ENCODE peak calls at places on chromosomes 7 and 10, in six cellular contexts. One of them, this sample, is unnamed.
A peak's percentile ranks its signal among the peaks of the same experiment; 100 is the strongest.

GRCh38 chr7:14687777-14688176 is 214.8 kb downstream of the DGKB start:
- DNase-seq in endothelial cell: no peak
- DNase-seq in PC-9: no peak
- DNase-seq in left lung: no peak
- DNase-seq in foreskin fibroblast: no peak
- DNase-seq in spleen: no peak
- DNase-seq in this sample: no peak

GRCh38 chr7:39413866-39414668 is 152.1 kb upstream of the YAE1 start:
- DNase-seq in left lung: peak; percentile 46
- DNase-seq in PC-9: no peak
- DNase-seq in endothelial cell: peak; percentile 61
- DNase-seq in spleen: peak; percentile 84
- DNase-seq in foreskin fibroblast: peak; percentile 18
- DNase-seq in this sample: peak; percentile 76

GRCh38 chr10:133141963-133142350 is 18.1 kb upstream of the KNDC1 start:
- DNase-seq in left lung: peak; percentile 22
- DNase-seq in foreskin fibroblast: no peak
- DNase-seq in endothelial cell: no peak
- DNase-seq in PC-9: no peak
- DNase-seq in spleen: peak; percentile 62
- DNase-seq in this sample: no peak

GRCh38 chr10:90064295-90064694 is 362.9 kb downstream of the KIF20B start:
- DNase-seq in endothelial cell: no peak
- DNase-seq in spleen: no peak
- DNase-seq in foreskin fibroblast: no peak
- DNase-seq in PC-9: no peak
- DNase-seq in left lung: no peak
- DNase-seq in this sample: no peak

GRCh38 chr7:148337166-148337565 is 253.4 kb upstream of the C7orf33 start:
- DNase-seq in left lung: no peak
- DNase-seq in PC-9: no peak
- DNase-seq in foreskin fibroblast: no peak
- DNase-seq in spleen: no peak
- DNase-seq in endothelial cell: no peak
- DNase-seq in this sample: no peak

GRCh38 chr7:40192036-40192435 is 57.2 kb downstream of the SUGCT start:
- DNase-seq in foreskin fibroblast: peak; percentile 63
- DNase-seq in endothelial cell: no peak
- DNase-seq in spleen: no peak
- DNase-seq in PC-9: no peak
- DNase-seq in left lung: no peak
- DNase-seq in this sample: no peak

GRCh38 chr10:61970182-61971015 is 68.9 kb downstream of the ARID5B start:
- DNase-seq in PC-9: no peak
- DNase-seq in left lung: no peak
- DNase-seq in foreskin fibroblast: no peak
- DNase-seq in spleen: no peak
- DNase-seq in endothelial cell: no peak
- DNase-seq in this sample: no peak

GRCh38 chr10:75632750-75633462 is 201.5 kb downstream of the LRMDA start:
- DNase-seq in spleen: no peak
- DNase-seq in foreskin fibroblast: no peak
- DNase-seq in PC-9: no peak
- DNase-seq in endothelial cell: no peak
- DNase-seq in left lung: no peak
- DNase-seq in this sample: no peak

GRCh38 chr10:90849956-90850749 is 7.7 kb downstream of the HTR7 start:
- DNase-seq in PC-9: no peak
- DNase-seq in endothelial cell: no peak
- DNase-seq in spleen: no peak
- DNase-seq in left lung: no peak
- DNase-seq in foreskin fibroblast: peak; percentile 47
- DNase-seq in this sample: no peak

GRCh38 chr7:23864984-23865383 is 155.0 kb downstream of the STK31 start:
- DNase-seq in foreskin fibroblast: peak; percentile 49
- DNase-seq in PC-9: peak; percentile 90
- DNase-seq in left lung: no peak
- DNase-seq in endothelial cell: no peak
- DNase-seq in spleen: no peak
- DNase-seq in this sample: no peak

GRCh38 chr7:98168181-98168903 is 42.9 kb upstream of the BHLHA15 start:
- DNase-seq in foreskin fibroblast: peak; percentile 21
- DNase-seq in PC-9: peak; percentile 79
- DNase-seq in spleen: peak; percentile 78
- DNase-seq in left lung: no peak
- DNase-seq in endothelial cell: peak; percentile 41
- DNase-seq in this sample: no peak

GRCh38 chr10:42933454-42934340 is 143.2 kb upstream of the RET start:
- DNase-seq in spleen: peak; percentile 74
- DNase-seq in foreskin fibroblast: no peak
- DNase-seq in endothelial cell: peak; percentile 26
- DNase-seq in PC-9: no peak
- DNase-seq in left lung: no peak
- DNase-seq in this sample: no peak

GRCh38 chr7:111239437-111239836 is 148.5 kb downstream of the LRRN3 start:
- DNase-seq in PC-9: no peak
- DNase-seq in endothelial cell: no peak
- DNase-seq in left lung: no peak
- DNase-seq in spleen: no peak
- DNase-seq in foreskin fibroblast: no peak
- DNase-seq in this sample: no peak

GRCh38 chr10:33136271-33136670 is 178.2 kb upstream of the ITGB1 start:
- DNase-seq in spleen: no peak
- DNase-seq in foreskin fibroblast: peak; percentile 73
- DNase-seq in endothelial cell: no peak
- DNase-seq in PC-9: no peak
- DNase-seq in left lung: no peak
- DNase-seq in this sample: no peak
- TF ChIP-seq CTCF in spleen: no peak
- TF ChIP-seq CTCF in foreskin fibroblast: no peak
- TF ChIP-seq CTCF in endothelial cell: no peak
- TF ChIP-seq CTCF in PC-9: no peak
- TF ChIP-seq CTCF in left lung: no peak
- TF ChIP-seq CTCF in this sample: no peak

GRCh38 chr10:115167716-115168115 is 74.6 kb downstream of the ATRNL1 start:
- DNase-seq in spleen: no peak
- DNase-seq in left lung: no peak
- DNase-seq in PC-9: no peak
- DNase-seq in endothelial cell: no peak
- DNase-seq in foreskin fibroblast: no peak
- DNase-seq in this sample: no peak

GRCh38 chr10:115173915-115174443 is 80.8 kb downstream of the ATRNL1 start:
- DNase-seq in left lung: no peak
- DNase-seq in foreskin fibroblast: no peak
- DNase-seq in endothelial cell: no peak
- DNase-seq in PC-9: no peak
- DNase-seq in spleen: no peak
- DNase-seq in this sample: no peak

GRCh38 chr10:115171392-115171960 is 78.3 kb downstream of the ATRNL1 start:
- DNase-seq in spleen: no peak
- DNase-seq in endothelial cell: no peak
- DNase-seq in foreskin fibroblast: no peak
- DNase-seq in left lung: no peak
- DNase-seq in PC-9: no peak
- DNase-seq in this sample: no peak
- TF ChIP-seq CTCF in spleen: no peak
- TF ChIP-seq CTCF in endothelial cell: peak; percentile 84
- TF ChIP-seq CTCF in foreskin fibroblast: no peak
- TF ChIP-seq CTCF in left lung: peak; percentile 49
- TF ChIP-seq CTCF in PC-9: peak; percentile 62
- TF ChIP-seq CTCF in this sample: peak; percentile 26

DNA sequence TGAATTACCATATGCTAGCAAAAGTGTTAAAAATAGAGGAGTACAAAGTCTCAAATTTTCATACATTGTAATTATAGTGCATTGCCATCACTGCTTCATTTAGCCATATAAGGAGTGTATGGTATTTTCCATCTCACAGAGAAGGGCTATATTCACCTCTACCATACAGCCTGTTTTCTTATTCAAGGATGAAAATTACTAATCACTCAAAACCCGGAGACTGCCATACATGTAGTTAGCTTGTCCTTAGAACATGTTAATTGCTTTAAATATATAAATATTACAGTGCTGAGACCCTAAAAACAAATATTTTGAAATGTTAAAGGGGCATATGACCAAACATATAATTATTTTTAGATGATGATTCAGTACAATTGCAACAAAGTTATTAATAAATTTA is 49.4 kb downstream of the CPEB3 start:
- DNase-seq in spleen: no peak
- DNase-seq in left lung: no peak
- DNase-seq in foreskin fibroblast: no peak
- DNase-seq in PC-9: no peak
- DNase-seq in endothelial cell: no peak
- DNase-seq in this sample: no peak
- TF ChIP-seq CTCF in spleen: no peak
- TF ChIP-seq CTCF in left lung: no peak
- TF ChIP-seq CTCF in foreskin fibroblast: no peak
- TF ChIP-seq CTCF in PC-9: no peak
- TF ChIP-seq CTCF in endothelial cell: no peak
- TF ChIP-seq CTCF in this sample: no peak

DNA sequence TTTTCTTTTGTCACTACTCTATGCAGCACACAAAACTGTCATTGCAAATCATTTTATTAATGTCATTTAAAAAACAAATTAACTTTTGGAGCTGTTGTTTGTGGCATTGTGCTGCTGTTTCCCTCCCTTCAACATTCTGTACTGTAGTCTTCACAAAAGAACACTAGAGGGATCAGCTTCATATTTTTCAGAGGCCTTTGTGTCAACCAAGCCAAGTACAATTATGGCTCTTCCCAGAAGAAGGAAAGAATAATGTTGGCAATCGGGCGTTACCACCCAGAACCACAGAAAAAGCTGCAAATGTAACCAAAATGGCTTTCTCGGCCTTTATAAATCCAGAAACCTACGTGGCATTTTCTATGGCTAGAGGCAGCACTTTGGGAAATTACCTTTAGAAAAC is 98.9 kb upstream of the COL1A2 start:
- DNase-seq in PC-9: no peak
- DNase-seq in foreskin fibroblast: peak; percentile 72
- DNase-seq in left lung: no peak
- DNase-seq in endothelial cell: no peak
- DNase-seq in spleen: no peak
- DNase-seq in this sample: no peak
- TF ChIP-seq CTCF in PC-9: peak; percentile 43
- TF ChIP-seq CTCF in foreskin fibroblast: peak; percentile 77
- TF ChIP-seq CTCF in left lung: peak; percentile 24
- TF ChIP-seq CTCF in endothelial cell: no peak
- TF ChIP-seq CTCF in spleen: no peak
- TF ChIP-seq CTCF in this sample: no peak

GRCh38 chr7:101950450-101951119 is 133.2 kb downstream of the CUX1 start:
- DNase-seq in spleen: no peak
- DNase-seq in foreskin fibroblast: peak; percentile 54
- DNase-seq in left lung: no peak
- DNase-seq in endothelial cell: no peak
- DNase-seq in PC-9: no peak
- DNase-seq in this sample: no peak
- TF ChIP-seq CTCF in spleen: no peak
- TF ChIP-seq CTCF in foreskin fibroblast: peak; percentile 20
- TF ChIP-seq CTCF in left lung: no peak
- TF ChIP-seq CTCF in endothelial cell: no peak
- TF ChIP-seq CTCF in PC-9: no peak
- TF ChIP-seq CTCF in this sample: no peak

GRCh38 chr7:151269511-151269910 is 21.0 kb upstream of the SMARCD3 start:
- DNase-seq in endothelial cell: no peak
- DNase-seq in left lung: no peak
- DNase-seq in foreskin fibroblast: no peak
- DNase-seq in spleen: no peak
- DNase-seq in PC-9: no peak
- DNase-seq in this sample: no peak

GRCh38 chr7:151272410-151272809 is 23.9 kb upstream of the SMARCD3 start:
- DNase-seq in endothelial cell: no peak
- DNase-seq in spleen: no peak
- DNase-seq in PC-9: no peak
- DNase-seq in left lung: no peak
- DNase-seq in foreskin fibroblast: no peak
- DNase-seq in this sample: no peak

GRCh38 chr7:151272877-151273276 is 24.4 kb upstream of the SMARCD3 start:
- DNase-seq in spleen: no peak
- DNase-seq in left lung: no peak
- DNase-seq in foreskin fibroblast: no peak
- DNase-seq in PC-9: no peak
- DNase-seq in endothelial cell: no peak
- DNase-seq in this sample: no peak

GRCh38 chr7:151273646-151274375 is 25.3 kb upstream of the SMARCD3 start:
- DNase-seq in foreskin fibroblast: no peak
- DNase-seq in PC-9: no peak
- DNase-seq in endothelial cell: no peak
- DNase-seq in left lung: no peak
- DNase-seq in spleen: peak; percentile 88
- DNase-seq in this sample: no peak

GRCh38 chr7:151271699-151272355 is 23.3 kb upstream of the SMARCD3 start:
- DNase-seq in left lung: peak; percentile 70
- DNase-seq in spleen: no peak
- DNase-seq in foreskin fibroblast: no peak
- DNase-seq in PC-9: peak; percentile 64
- DNase-seq in endothelial cell: no peak
- DNase-seq in this sample: no peak
- TF ChIP-seq CTCF in left lung: no peak
- TF ChIP-seq CTCF in spleen: no peak
- TF ChIP-seq CTCF in foreskin fibroblast: no peak
- TF ChIP-seq CTCF in PC-9: no peak
- TF ChIP-seq CTCF in endothelial cell: no peak
- TF ChIP-seq CTCF in this sample: no peak

DNA sequence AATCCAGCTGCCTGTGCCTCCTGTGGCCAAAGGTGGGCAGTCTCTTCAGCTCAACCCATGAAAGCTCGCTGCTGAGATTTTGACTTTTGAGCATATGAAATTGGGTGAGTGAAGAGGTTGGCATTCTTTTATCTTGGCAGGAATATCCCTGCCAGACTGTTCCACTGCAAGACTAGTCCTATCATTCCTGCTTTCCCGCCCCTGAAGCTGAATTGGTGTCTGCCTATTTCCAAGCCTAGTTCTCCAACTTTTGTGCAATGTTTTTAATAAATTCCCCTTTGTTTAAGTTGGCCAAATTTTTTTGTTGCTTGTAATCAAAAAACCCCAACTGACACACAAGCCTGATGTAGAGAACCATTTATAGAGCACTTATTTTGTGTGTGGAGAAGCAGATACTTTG is 34.8 kb upstream of the BICC1 start:
- DNase-seq in left lung: no peak
- DNase-seq in PC-9: no peak
- DNase-seq in spleen: no peak
- DNase-seq in foreskin fibroblast: no peak
- DNase-seq in endothelial cell: no peak
- DNase-seq in this sample: no peak
- TF ChIP-seq CTCF in left lung: no peak
- TF ChIP-seq CTCF in PC-9: no peak
- TF ChIP-seq CTCF in spleen: no peak
- TF ChIP-seq CTCF in foreskin fibroblast: no peak
- TF ChIP-seq CTCF in endothelial cell: no peak
- TF ChIP-seq CTCF in this sample: no peak